ENCODE peak calls at places on chromosomes 1 and 21, in five cellular contexts. K, R, J, O and H are unnamed samples.

GRCh38 chr1:167734841-167735240 is 13.1 kb downstream of the MPZL1 start:
- DNase-seq in R (no peak), J (no peak), K (no peak), O (no peak), H (no peak)

GRCh38 chr1:172764378-172764777 is 105.5 kb downstream of the FASLG start:
- DNase-seq in O (no peak), R (no peak), J (no peak), K (no peak), H (no peak)

GRCh38 chr1:60504206-60504868 is 430.8 kb upstream of the C1orf87 start:
- DNase-seq in O (no peak), K (no peak), R (no peak), J (no peak), H (no peak)

GRCh38 chr1:116556289-116557006 is 14.4 kb downstream of the CD58 start:
- DNase-seq in R (peak; percentile 95), K (peak; percentile 57), O (no peak), J (no peak), H (no peak)

GRCh38 chr1:206739411-206740076 is 31.0 kb upstream of the IL19 start:
- DNase-seq in J (no peak), R (peak; percentile 99), K (no peak), O (no peak), H (no peak)

GRCh38 chr1:100528861-100529260 is 9.1 kb upstream of the GPR88 start:
- DNase-seq in O (no peak), R (no peak), J (no peak), K (peak; percentile 78), H (no peak)

GRCh38 chr1:109634292-109634691 is 14.7 kb downstream of the AMPD2 start:
- DNase-seq in K (no peak), J (no peak), R (peak; percentile 56), O (no peak), H (no peak)

GRCh38 chr1:109149874-109150601 is 36.1 kb downstream of the ELAPOR1 start:
- DNase-seq in K (no peak), O (no peak), R (no peak), J (no peak), H (no peak)

GRCh38 chr1:108877324-108877812 is 583 bp downstream of the GPSM2 start:
- DNase-seq in K (peak; percentile 47), R (no peak), J (no peak), O (peak; percentile 15), H (peak; percentile 28)

GRCh38 chr1:938711-939504 is 15.2 kb downstream of the SAMD11 start:
- DNase-seq in K (no peak), R (no peak), J (no peak), O (no peak), H (no peak)

GRCh38 chr1:34272152-34272551 is 95.4 kb downstream of the C1orf94 start:
- DNase-seq in K (no peak), R (no peak), J (no peak), O (no peak), H (no peak)

GRCh38 chr1:76239470-76239918 is 164.9 kb downstream of the ST6GALNAC3 start:
- DNase-seq in O (no peak), J (no peak), R (no peak), K (no peak), H (no peak)

GRCh38 chr1:48750089-48750488 is 26.6 kb downstream of the BEND5 start:
- DNase-seq in J (no peak), O (no peak), R (peak; percentile 39), K (no peak), H (no peak)

GRCh38 chr21:32370971-32371766 is 21.6 kb downstream of the URB1 start:
- DNase-seq in R (no peak), K (peak; percentile 54), J (no peak), O (no peak), H (no peak)

GRCh38 chr1:27382950-27383627 is at the start of gene CD164L2:
- DNase-seq in R (no peak), J (no peak), K (no peak), O (peak; percentile 88), H (no peak)

GRCh38 chr1:111736548-111737215 is 2.5 kb downstream of the INKA2 start:
- DNase-seq in O (no peak), R (no peak), K (peak; percentile 58), J (no peak), H (no peak)

GRCh38 chr1:237244778-237245177 is 202.8 kb downstream of the RYR2 start:
- DNase-seq in O (no peak), K (no peak), J (no peak), R (no peak), H (no peak)

GRCh38 chr1:19643113-19643512 is 998 bp upstream of the NBL1 start:
- DNase-seq in R (no peak), J (no peak), O (no peak), K (no peak), H (no peak)

GRCh38 chr1:86705633-86705985 is 1.2 kb downstream of the SH3GLB1 start:
- DNase-seq in K (peak; percentile 29), J (no peak), O (no peak), R (no peak), H (no peak)

GRCh38 chr1:209428241-209428921 is 155.1 kb upstream of the CAMK1G start:
- DNase-seq in K (no peak), O (no peak), R (no peak), J (no peak), H (no peak)

GRCh38 chr21:26366781-26367180 is 196.2 kb upstream of the APP start:
- DNase-seq in K (no peak), J (no peak), R (no peak), O (no peak), H (no peak)

GRCh38 chr1:37989381-37989930 is 366 bp downstream of the SF3A3 start:
- DNase-seq in K (peak; percentile 29), J (no peak), O (peak; percentile 51), R (peak; percentile 41), H (no peak)

GRCh38 chr1:168485048-168485447 is 58.7 kb downstream of the XCL2 start:
- DNase-seq in O (no peak), J (no peak), K (no peak), R (no peak), H (no peak)

GRCh38 chr1:109391626-109392025 is 6.1 kb downstream of the SORT1 start:
- DNase-seq in K (no peak), J (no peak), R (peak; percentile 75), O (no peak), H (no peak)

GRCh38 chr1:169892819-169893644 is 664 bp downstream of the SCYL3 start:
- DNase-seq in J (no peak), O (no peak), K (peak; percentile 53), R (peak; percentile 34), H (no peak)

GRCh38 chr1:152112101-152112884 is 3.0 kb downstream of the TCHH start:
- DNase-seq in K (peak; percentile 9), O (no peak), J (no peak), R (peak; percentile 18), H (no peak)

GRCh38 chr21:15199414-15199813 is 134.6 kb upstream of the NRIP1 start:
- DNase-seq in R (no peak), J (no peak), O (no peak), K (no peak), H (no peak)

GRCh38 chr1:45785583-45785982 is 17.8 kb upstream of the MAST2 start:
- DNase-seq in O (no peak), R (peak; percentile 77), K (no peak), J (no peak), H (no peak)

GRCh38 chr1:175072131-175072941 is 4.7 kb downstream of the TNN start:
- DNase-seq in O (peak; percentile 11), J (no peak), R (peak; percentile 60), K (peak; percentile 52), H (no peak)

GRCh38 chr1:179816196-179816960 is 61.2 kb downstream of the TOR1AIP2 start:
- DNase-seq in O (no peak), K (peak; percentile 21), R (no peak), J (no peak), H (no peak)

GRCh38 chr1:13469343-13469742 is 44.5 kb downstream of the LRRC38 start:
- DNase-seq in K (no peak), O (no peak), J (no peak), R (peak; percentile 19), H (no peak)
- TF ChIP-seq CTCF in K (no peak), O (no peak), J (peak; percentile 15), R (peak; percentile 3), H (no peak)

DNA sequence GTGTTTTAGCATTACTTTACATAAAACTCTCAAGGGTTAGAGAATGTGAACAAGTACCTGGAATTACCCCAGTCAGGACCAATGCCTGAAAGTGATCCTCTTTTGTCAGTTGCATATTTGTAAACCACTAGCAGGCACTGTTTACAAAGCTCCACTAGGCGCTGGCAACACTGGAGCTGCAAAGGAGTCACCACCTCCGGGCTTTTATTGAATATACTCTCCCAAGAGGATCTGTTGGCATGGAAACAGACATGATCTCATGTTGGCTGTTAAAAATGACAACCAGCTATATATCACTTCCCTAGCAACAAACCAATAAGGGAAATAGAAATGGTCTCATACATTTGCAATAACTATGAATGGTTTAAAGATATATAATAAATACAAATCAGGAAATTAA is 116.0 kb downstream of the TTLL7 start:
- DNase-seq in J (no peak), R (peak; percentile 42), O (peak; percentile 4), K (peak; percentile 61), H (no peak)
- TF ChIP-seq CTCF in J (peak; percentile 75), R (peak; percentile 10), O (no peak), K (peak; percentile 21), H (no peak)

DNA sequence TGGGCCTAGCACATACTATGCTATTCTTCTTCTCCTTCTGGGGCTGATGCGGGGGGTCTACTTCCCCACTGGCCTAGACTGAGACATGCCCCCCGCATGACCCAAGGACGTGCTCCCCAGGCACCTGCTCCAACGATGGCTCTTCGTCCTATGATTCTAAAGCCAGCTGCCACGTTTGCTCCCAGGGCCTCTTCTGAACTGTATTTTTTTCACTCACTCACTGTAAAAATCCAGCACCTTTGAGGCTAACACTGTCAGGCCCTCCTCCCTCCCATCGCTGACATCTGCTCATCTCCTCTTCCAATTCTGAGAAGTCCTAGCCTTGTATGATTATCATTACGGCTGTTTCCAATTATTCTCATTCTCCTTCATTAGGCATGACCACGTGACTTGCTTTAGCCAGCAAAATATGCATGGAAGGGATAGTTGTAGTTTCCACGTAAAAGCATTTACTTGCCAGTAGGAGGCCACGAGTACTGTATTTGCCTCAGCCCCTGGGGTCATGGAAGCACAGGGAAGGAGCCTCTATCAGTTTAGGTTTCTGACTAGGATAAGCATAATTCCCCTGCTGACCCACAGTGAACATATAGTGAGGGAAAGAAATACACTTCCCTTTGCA is 19.1 kb upstream of the EDN2 start:
- DNase-seq in R (no peak), K (no peak), J (no peak), O (no peak), H (no peak)
- TF ChIP-seq CTCF in R (no peak), K (peak; percentile 13), J (no peak), O (peak; percentile 13), H (no peak)

DNA sequence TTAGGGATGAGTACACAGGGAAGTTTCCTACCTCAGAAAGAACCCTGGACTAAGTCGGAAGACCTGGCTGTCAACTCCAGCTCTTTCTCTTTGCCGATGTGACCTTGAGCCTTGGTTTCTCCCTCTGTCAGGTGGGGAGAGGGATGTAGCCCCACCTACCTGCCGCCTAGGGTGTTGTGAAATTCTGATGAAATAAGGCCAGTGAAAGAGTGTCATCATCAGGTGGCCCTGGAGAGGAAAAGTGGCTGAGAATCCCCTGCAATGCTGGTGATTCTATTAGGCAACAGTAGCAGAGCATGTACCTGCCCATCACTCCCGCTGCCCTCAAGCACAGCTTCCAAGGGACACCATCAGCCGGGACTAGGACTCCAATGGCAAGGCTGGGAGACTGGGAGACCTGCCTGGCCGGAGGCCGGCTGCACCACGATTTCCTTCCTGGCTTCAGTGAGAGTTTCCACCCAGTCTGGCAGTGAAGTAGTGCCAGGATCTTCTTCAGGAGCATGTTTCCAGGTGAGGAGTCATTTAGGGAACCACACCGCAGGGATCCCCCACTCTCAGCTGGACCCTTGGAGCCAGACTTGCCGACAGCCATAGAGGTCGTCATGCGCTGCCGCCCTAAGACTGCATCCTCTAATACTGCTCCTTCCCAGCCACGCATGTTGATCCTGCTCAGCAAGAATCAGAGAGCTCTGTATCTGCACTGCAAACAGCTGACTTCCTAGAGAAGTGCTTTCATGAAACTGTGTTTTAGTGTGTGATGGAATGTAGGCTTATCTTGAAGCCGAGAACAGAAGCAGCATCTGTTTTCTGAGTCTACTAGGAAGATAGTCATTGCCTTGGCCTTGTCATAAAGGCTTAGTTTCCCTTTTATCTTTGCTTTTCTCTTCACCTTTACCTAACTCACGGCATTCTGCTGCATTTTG is 88.0 kb upstream of the F3 start:
- DNase-seq in R (no peak), O (no peak), J (no peak), K (no peak), H (no peak)
- TF ChIP-seq CTCF in R (no peak), O (no peak), J (no peak), K (no peak), H (no peak)